ENCODE peak calls at places on chromosomes 13 and 19, in seven cellular contexts. J is NCI-H1092 treated with DMSO at 0.1 percent for 48 hours; G is uterus; K is neural crest cell; D is stimulated activated CD4-positive, alpha-beta T cell treated with anti-CD3 and anti-CD28 coated beads, Interleukin-1b, Interleukin-23, amount 100 ng/mL, for 48 hours; O is GM13976; U is iris pigment epithelial cell. T is an unnamed sample.

GRCh38 chr19:10655457-10656312 is 1.5 kb downstream of the ILF3 start:
- DNase-seq in U (peak), K (no peak), O (no peak), G (no peak), J (peak), D (peak), T (peak)

GRCh38 chr13:95644611-95645052 is at the start of gene DZIP1:
- DNase-seq in O (peak), J (peak), G (peak), D (no peak), K (peak), U (peak), T (peak)

GRCh38 chr13:32126298-32126697 is 94.7 kb downstream of the FRY start:
- DNase-seq in O (no peak), D (no peak), J (no peak), U (peak), G (no peak), K (no peak), T (no peak)

GRCh38 chr13:27053235-27053884 is 118.3 kb downstream of the USP12 start:
- DNase-seq in D (no peak), G (no peak), J (no peak), K (no peak), O (no peak), U (no peak), T (peak)

GRCh38 chr13:114134944-114135610 is 2.7 kb upstream of the RASA3 start:
- DNase-seq in G (no peak), D (no peak), K (no peak), U (no peak), J (peak), O (no peak), T (no peak)

GRCh38 chr13:111029957-111030609 is 85.0 kb upstream of the ARHGEF7 start:
- DNase-seq in K (no peak), D (no peak), G (no peak), O (no peak), J (no peak), U (no peak), T (no peak)

GRCh38 chr13:58991826-58992477 is 1171.8 kb downstream of the DIAPH3 start:
- DNase-seq in K (no peak), D (no peak), G (no peak), O (no peak), U (no peak), J (no peak), T (no peak)

GRCh38 chr19:33720155-33720493 is 76.5 kb upstream of the KCTD15 start:
- DNase-seq in O (no peak), G (no peak), K (no peak), U (no peak), D (no peak), J (no peak), T (no peak)

GRCh38 chr19:40745402-40745780 is 4.9 kb downstream of the ACTMAP start:
- DNase-seq in J (no peak), G (no peak), O (no peak), K (no peak), U (peak), D (no peak), T (peak)

GRCh38 chr19:47057328-47057727 is 8.9 kb upstream of the TMEM160 start:
- DNase-seq in D (no peak), U (peak), J (no peak), G (no peak), K (no peak), O (no peak), T (peak)

GRCh38 chr19:18173054-18173571 is 500 bp upstream of the IFI30 start:
- DNase-seq in D (no peak), O (no peak), U (no peak), J (no peak), K (no peak), G (peak), T (no peak)

GRCh38 chr13:27130223-27131015 is 41.2 kb downstream of the USP12 start:
- DNase-seq in U (peak), G (no peak), D (no peak), O (no peak), J (no peak), K (no peak), T (peak)

GRCh38 chr13:47139519-47139918 is 242.7 kb upstream of the HTR2A start:
- DNase-seq in G (no peak), O (no peak), U (no peak), K (no peak), J (no peak), D (no peak), T (no peak)

GRCh38 chr13:98503175-98504028 is 73.5 kb downstream of the STK24 start:
- DNase-seq in J (no peak), U (no peak), D (no peak), O (no peak), K (no peak), G (no peak), T (peak)

GRCh38 chr19:47421244-47421786 is 2.0 kb upstream of the MEIS3 start:
- DNase-seq in O (no peak), K (no peak), D (no peak), J (no peak), U (no peak), G (no peak), T (no peak)

GRCh38 chr13:95099541-95099940 is 201.7 kb downstream of the ABCC4 start:
- DNase-seq in U (peak), G (no peak), J (no peak), K (no peak), O (no peak), D (no peak), T (peak)

GRCh38 chr13:51785592-51786424 is 18.2 kb downstream of the DHRS12 start:
- DNase-seq in K (no peak), U (no peak), J (peak), G (peak), D (no peak), O (no peak), T (peak)

GRCh38 chr13:44063881-44064280 is 184.2 kb downstream of the LACC1 start:
- DNase-seq in D (no peak), J (no peak), K (no peak), G (no peak), U (peak), O (no peak), T (no peak)

GRCh38 chr13:44738463-44738862 is 162.3 kb upstream of the TSC22D1 start:
- DNase-seq in J (no peak), U (no peak), O (no peak), K (no peak), G (no peak), D (no peak), T (no peak)

GRCh38 chr13:97911311-97912138 is 42.0 kb upstream of the IPO5 start:
- DNase-seq in U (peak), K (no peak), G (no peak), D (peak), J (no peak), O (peak), T (no peak)

GRCh38 chr13:109874921-109875454 is 88.6 kb upstream of the IRS2 start:
- DNase-seq in U (peak), J (no peak), D (no peak), G (no peak), K (no peak), O (no peak), T (peak)

GRCh38 chr19:18460313-18460712 is 22.4 kb upstream of the ISYNA1 start:
- DNase-seq in D (no peak), J (no peak), K (no peak), U (peak), O (no peak), G (peak), T (peak)

GRCh38 chr19:58513213-58513693 is 1.5 kb upstream of the SLC27A5 start:
- DNase-seq in G (no peak), J (no peak), K (no peak), D (no peak), O (no peak), U (no peak), T (no peak)

GRCh38 chr19:4064551-4065260 is 2.0 kb downstream of the ZBTB7A start:
- DNase-seq in O (no peak), D (no peak), U (no peak), G (peak), J (no peak), K (no peak), T (no peak)

T was measured in choroid plexus epithelial cell.